ENCODE peak calls at places on chromosomes 1 and 21, in seven cellular contexts. One of them, this sample, is unnamed.

GRCh38 chr1:210259496-210259895 is 26.9 kb downstream of the SERTAD4 start:
- DNase-seq in GM12892: no peak
- DNase-seq in astrocyte of the spinal cord: peak
- DNase-seq in activated CD8-positive, alpha-beta memory T cell treated with anti-CD3 and anti-CD28 coated beads for 24 hours: no peak
- DNase-seq in fibroblast of lung: peak
- DNase-seq in HFF-Myc: peak
- DNase-seq in choroid plexus epithelial cell: no peak
- DNase-seq in this sample: no peak

GRCh38 chr1:231584117-231584516 is 42.5 kb upstream of the DISC1 start:
- DNase-seq in activated CD8-positive, alpha-beta memory T cell treated with anti-CD3 and anti-CD28 coated beads for 24 hours: no peak
- DNase-seq in choroid plexus epithelial cell: peak
- DNase-seq in HFF-Myc: no peak
- DNase-seq in fibroblast of lung: peak
- DNase-seq in GM12892: no peak
- DNase-seq in astrocyte of the spinal cord: peak
- DNase-seq in this sample: no peak

GRCh38 chr1:38173157-38173831 is 126.7 kb upstream of the POU3F1 start:
- DNase-seq in activated CD8-positive, alpha-beta memory T cell treated with anti-CD3 and anti-CD28 coated beads for 24 hours: no peak
- DNase-seq in choroid plexus epithelial cell: no peak
- DNase-seq in HFF-Myc: no peak
- DNase-seq in astrocyte of the spinal cord: no peak
- DNase-seq in fibroblast of lung: no peak
- DNase-seq in GM12892: peak
- DNase-seq in this sample: no peak

GRCh38 chr1:117600966-117601365 is 4.9 kb upstream of the TENT5C start:
- DNase-seq in fibroblast of lung: no peak
- DNase-seq in activated CD8-positive, alpha-beta memory T cell treated with anti-CD3 and anti-CD28 coated beads for 24 hours: no peak
- DNase-seq in HFF-Myc: no peak
- DNase-seq in choroid plexus epithelial cell: peak
- DNase-seq in astrocyte of the spinal cord: no peak
- DNase-seq in GM12892: no peak
- DNase-seq in this sample: no peak

GRCh38 chr1:230463760-230464159 is 37.6 kb upstream of the PGBD5 start:
- DNase-seq in choroid plexus epithelial cell: no peak
- DNase-seq in fibroblast of lung: no peak
- DNase-seq in activated CD8-positive, alpha-beta memory T cell treated with anti-CD3 and anti-CD28 coated beads for 24 hours: no peak
- DNase-seq in astrocyte of the spinal cord: no peak
- DNase-seq in HFF-Myc: no peak
- DNase-seq in GM12892: no peak
- DNase-seq in this sample: no peak

GRCh38 chr21:38126677-38127271 is 130.0 kb upstream of the KCNJ15 start:
- DNase-seq in GM12892: peak
- DNase-seq in activated CD8-positive, alpha-beta memory T cell treated with anti-CD3 and anti-CD28 coated beads for 24 hours: peak
- DNase-seq in astrocyte of the spinal cord: peak
- DNase-seq in choroid plexus epithelial cell: peak
- DNase-seq in fibroblast of lung: peak
- DNase-seq in HFF-Myc: no peak
- DNase-seq in this sample: peak

GRCh38 chr1:38942664-38943428 is 1.2 kb upstream of the RHBDL2 start:
- DNase-seq in choroid plexus epithelial cell: no peak
- DNase-seq in HFF-Myc: no peak
- DNase-seq in GM12892: no peak
- DNase-seq in astrocyte of the spinal cord: no peak
- DNase-seq in activated CD8-positive, alpha-beta memory T cell treated with anti-CD3 and anti-CD28 coated beads for 24 hours: no peak
- DNase-seq in fibroblast of lung: no peak
- DNase-seq in this sample: no peak

GRCh38 chr21:20215959-20216358 is 782.2 kb upstream of the NCAM2 start:
- DNase-seq in choroid plexus epithelial cell: no peak
- DNase-seq in GM12892: no peak
- DNase-seq in fibroblast of lung: no peak
- DNase-seq in activated CD8-positive, alpha-beta memory T cell treated with anti-CD3 and anti-CD28 coated beads for 24 hours: no peak
- DNase-seq in HFF-Myc: no peak
- DNase-seq in astrocyte of the spinal cord: no peak
- DNase-seq in this sample: no peak

GRCh38 chr1:244063498-244063897 is 12.4 kb downstream of the ZBTB18 start:
- DNase-seq in GM12892: no peak
- DNase-seq in astrocyte of the spinal cord: no peak
- DNase-seq in activated CD8-positive, alpha-beta memory T cell treated with anti-CD3 and anti-CD28 coated beads for 24 hours: no peak
- DNase-seq in HFF-Myc: no peak
- DNase-seq in choroid plexus epithelial cell: peak
- DNase-seq in fibroblast of lung: no peak
- DNase-seq in this sample: no peak

GRCh38 chr1:109643385-109644230 is 12.3 kb upstream of the GSTM4 start:
- DNase-seq in GM12892: peak
- DNase-seq in astrocyte of the spinal cord: peak
- DNase-seq in activated CD8-positive, alpha-beta memory T cell treated with anti-CD3 and anti-CD28 coated beads for 24 hours: peak
- DNase-seq in HFF-Myc: no peak
- DNase-seq in choroid plexus epithelial cell: peak
- DNase-seq in fibroblast of lung: peak
- DNase-seq in this sample: peak

GRCh38 chr1:60977661-60978060 is 104.7 kb upstream of the NFIA start:
- DNase-seq in HFF-Myc: no peak
- DNase-seq in astrocyte of the spinal cord: no peak
- DNase-seq in activated CD8-positive, alpha-beta memory T cell treated with anti-CD3 and anti-CD28 coated beads for 24 hours: no peak
- DNase-seq in fibroblast of lung: no peak
- DNase-seq in GM12892: no peak
- DNase-seq in choroid plexus epithelial cell: no peak
- DNase-seq in this sample: no peak

GRCh38 chr21:43975469-43976098 is 36.5 kb upstream of the TRAPPC10 start:
- DNase-seq in choroid plexus epithelial cell: peak
- DNase-seq in fibroblast of lung: peak
- DNase-seq in astrocyte of the spinal cord: peak
- DNase-seq in activated CD8-positive, alpha-beta memory T cell treated with anti-CD3 and anti-CD28 coated beads for 24 hours: peak
- DNase-seq in HFF-Myc: peak
- DNase-seq in GM12892: peak
- DNase-seq in this sample: peak

GRCh38 chr1:80048706-80049105 is 1042.2 kb upstream of the ADGRL4 start:
- DNase-seq in HFF-Myc: no peak
- DNase-seq in astrocyte of the spinal cord: no peak
- DNase-seq in choroid plexus epithelial cell: no peak
- DNase-seq in fibroblast of lung: no peak
- DNase-seq in activated CD8-positive, alpha-beta memory T cell treated with anti-CD3 and anti-CD28 coated beads for 24 hours: no peak
- DNase-seq in GM12892: no peak
- DNase-seq in this sample: no peak

GRCh38 chr1:214224605-214225354 is 56.2 kb upstream of the SMYD2 start:
- DNase-seq in fibroblast of lung: peak
- DNase-seq in GM12892: no peak
- DNase-seq in HFF-Myc: no peak
- DNase-seq in astrocyte of the spinal cord: peak
- DNase-seq in choroid plexus epithelial cell: peak
- DNase-seq in activated CD8-positive, alpha-beta memory T cell treated with anti-CD3 and anti-CD28 coated beads for 24 hours: no peak
- DNase-seq in this sample: no peak

GRCh38 chr1:51070011-51070410 is 32.0 kb upstream of the C1orf185 start:
- DNase-seq in astrocyte of the spinal cord: no peak
- DNase-seq in fibroblast of lung: no peak
- DNase-seq in GM12892: no peak
- DNase-seq in activated CD8-positive, alpha-beta memory T cell treated with anti-CD3 and anti-CD28 coated beads for 24 hours: no peak
- DNase-seq in choroid plexus epithelial cell: no peak
- DNase-seq in HFF-Myc: no peak
- DNase-seq in this sample: no peak

GRCh38 chr21:32693581-32693980 is 34.2 kb downstream of the SYNJ1 start:
- DNase-seq in astrocyte of the spinal cord: no peak
- DNase-seq in choroid plexus epithelial cell: no peak
- DNase-seq in GM12892: no peak
- DNase-seq in HFF-Myc: no peak
- DNase-seq in fibroblast of lung: no peak
- DNase-seq in activated CD8-positive, alpha-beta memory T cell treated with anti-CD3 and anti-CD28 coated beads for 24 hours: no peak
- DNase-seq in this sample: no peak

GRCh38 chr1:26677306-26678115 is 18.3 kb upstream of the ARID1A start:
- DNase-seq in activated CD8-positive, alpha-beta memory T cell treated with anti-CD3 and anti-CD28 coated beads for 24 hours: peak
- DNase-seq in choroid plexus epithelial cell: peak
- DNase-seq in GM12892: peak
- DNase-seq in fibroblast of lung: peak
- DNase-seq in astrocyte of the spinal cord: peak
- DNase-seq in HFF-Myc: peak
- DNase-seq in this sample: no peak

GRCh38 chr1:185860876-185861275 is 126.7 kb downstream of the HMCN1 start:
- DNase-seq in choroid plexus epithelial cell: no peak
- DNase-seq in GM12892: no peak
- DNase-seq in astrocyte of the spinal cord: no peak
- DNase-seq in fibroblast of lung: no peak
- DNase-seq in activated CD8-positive, alpha-beta memory T cell treated with anti-CD3 and anti-CD28 coated beads for 24 hours: no peak
- DNase-seq in HFF-Myc: no peak
- DNase-seq in this sample: no peak

GRCh38 chr21:29300547-29301138 is 1.9 kb downstream of the BACH1 start:
- DNase-seq in astrocyte of the spinal cord: peak
- DNase-seq in activated CD8-positive, alpha-beta memory T cell treated with anti-CD3 and anti-CD28 coated beads for 24 hours: no peak
- DNase-seq in fibroblast of lung: peak
- DNase-seq in GM12892: peak
- DNase-seq in choroid plexus epithelial cell: peak
- DNase-seq in HFF-Myc: no peak
- DNase-seq in this sample: peak

GRCh38 chr21:31456201-31456600 is 112.1 kb upstream of the TIAM1 start:
- DNase-seq in fibroblast of lung: no peak
- DNase-seq in astrocyte of the spinal cord: no peak
- DNase-seq in activated CD8-positive, alpha-beta memory T cell treated with anti-CD3 and anti-CD28 coated beads for 24 hours: no peak
- DNase-seq in GM12892: no peak
- DNase-seq in choroid plexus epithelial cell: no peak
- DNase-seq in HFF-Myc: no peak
- DNase-seq in this sample: no peak

This sample was measured in GM19239.